ENCODE peak calls at places on chromosomes 3 and 15, in five cellular contexts. Q is transverse colon, B is fibroblast of lung, M is pancreas, T is spleen. P is an unnamed sample.
A peak's percentile ranks its signal among the peaks of the same experiment; 100 is the strongest.

GRCh38 chr15:98905981-98906711 is 101.4 kb downstream of the PGPEP1L start:
- DNase-seq in Q (no peak), T (no peak), M (no peak), B (peak; percentile 57), P (no peak)

GRCh38 chr3:12644297-12644937 is 19.5 kb downstream of the RAF1 start:
- DNase-seq in M (no peak), B (peak; percentile 92), Q (no peak), T (no peak), P (peak; percentile 16)

GRCh38 chr15:34644061-34644460 is 60.6 kb upstream of the GOLGA8B start:
- DNase-seq in M (no peak), T (no peak), B (peak; percentile 93), Q (no peak), P (peak; percentile 79)

GRCh38 chr15:26632500-26632899 is 140.4 kb downstream of the GABRB3 start:
- DNase-seq in T (no peak), Q (no peak), B (no peak), M (no peak), P (no peak)

GRCh38 chr3:152583913-152584312 is 251.0 kb upstream of the P2RY1 start:
- DNase-seq in M (no peak), T (no peak), Q (no peak), B (peak; percentile 27), P (no peak)

GRCh38 chr3:143586565-143586964 is 261.7 kb downstream of the SLC9A9 start:
- DNase-seq in T (no peak), M (peak; percentile 30), B (peak; percentile 56), Q (no peak), P (no peak)

GRCh38 chr3:29560031-29560430 is 279.2 kb downstream of the RBMS3 start:
- DNase-seq in B (no peak), M (no peak), Q (no peak), T (no peak), P (no peak)

GRCh38 chr3:12545473-12545791 is at the start of gene MKRN2OS:
- DNase-seq in T (no peak), B (no peak), Q (peak; percentile 81), M (peak; percentile 69), P (peak; percentile 94)

GRCh38 chr3:108477511-108478147 is 32.8 kb downstream of the MYH15 start:
- DNase-seq in T (no peak), Q (peak; percentile 79), M (peak; percentile 52), B (peak; percentile 64), P (peak; percentile 63)

GRCh38 chr3:23961064-23961463 is 16.0 kb downstream of the NR1D2 start:
- DNase-seq in M (no peak), B (no peak), T (no peak), Q (no peak), P (peak; percentile 77)

GRCh38 chr3:22969276-22969675 is 233.9 kb upstream of the UBE2E2 start:
- DNase-seq in M (no peak), Q (no peak), B (no peak), T (no peak), P (peak; percentile 5)

GRCh38 chr3:53056442-53056841 is 10.6 kb upstream of the SFMBT1 start:
- DNase-seq in Q (no peak), T (no peak), M (no peak), B (peak; percentile 7), P (no peak)

GRCh38 chr3:54577313-54577712 is 350.5 kb downstream of the LRTM1 start:
- DNase-seq in M (no peak), T (no peak), B (no peak), Q (no peak), P (no peak)

GRCh38 chr3:194278186-194278845 is 72.8 kb downstream of the CPN2 start:
- DNase-seq in T (no peak), M (no peak), B (no peak), Q (peak; percentile 3), P (no peak)

GRCh38 chr3:197562398-197563251 is 6.9 kb upstream of the BDH1 start:
- DNase-seq in T (no peak), Q (no peak), B (no peak), M (no peak), P (no peak)

GRCh38 chr3:138125548-138126221 is 6.5 kb downstream of the A4GNT start:
- DNase-seq in Q (no peak), T (no peak), M (no peak), B (peak; percentile 64), P (no peak)

GRCh38 chr3:45896956-45897355 is 10.6 kb downstream of the CCR9 start:
- DNase-seq in T (no peak), Q (no peak), B (peak; percentile 71), M (no peak), P (peak; percentile 80)

GRCh38 chr3:172782235-172782634 is 31.7 kb downstream of the ECT2 start:
- DNase-seq in Q (no peak), B (no peak), T (no peak), M (no peak), P (no peak)

GRCh38 chr3:46918634-46919033 is 41.1 kb downstream of the PTH1R start:
- DNase-seq in Q (no peak), B (no peak), T (peak; percentile 34), M (no peak), P (no peak)

GRCh38 chr15:83205725-83206324 is 1.8 kb downstream of the HDGFL3 start:
- DNase-seq in M (no peak), T (no peak), B (peak; percentile 90), Q (no peak), P (no peak)

GRCh38 chr3:15861163-15861562 is 63.4 kb upstream of the ANKRD28 start:
- DNase-seq in B (no peak), M (no peak), T (no peak), Q (no peak), P (no peak)

GRCh38 chr3:64345351-64345750 is 120.1 kb upstream of the PRICKLE2 start:
- DNase-seq in Q (no peak), T (no peak), M (no peak), B (peak; percentile 94), P (peak; percentile 81)

GRCh38 chr15:31366169-31366734 is 39.6 kb downstream of the KLF13 start:
- DNase-seq in T (peak; percentile 87), B (no peak), Q (peak; percentile 49), M (peak; percentile 47), P (no peak)

GRCh38 chr15:31364301-31365031 is 37.8 kb downstream of the KLF13 start:
- DNase-seq in Q (peak; percentile 57), M (no peak), T (peak; percentile 86), B (no peak), P (peak; percentile 67)

GRCh38 chr15:31365655-31366127 is 39.1 kb downstream of the KLF13 start:
- DNase-seq in T (peak; percentile 98), B (peak; percentile 59), Q (peak; percentile 96), M (peak; percentile 88), P (peak; percentile 61)

GRCh38 chr15:31367021-31367729 is 40.5 kb downstream of the KLF13 start:
- DNase-seq in B (no peak), T (peak; percentile 80), Q (no peak), M (no peak), P (no peak)

GRCh38 chr15:31365032-31365654 is 38.5 kb downstream of the KLF13 start:
- DNase-seq in T (peak; percentile 74), B (no peak), Q (no peak), M (no peak), P (no peak)
- H3K4me3 ChIP-seq in T (no peak overlapping the region), B (no peak overlapping the region), Q (no peak overlapping the region), M (no peak overlapping the region), P (no peak overlapping the region)

GRCh38 chr3:66989860-66990696 is 8.0 kb upstream of the KBTBD8 start:
- DNase-seq in Q (no peak), T (no peak), B (peak; percentile 1), M (no peak), P (no peak)
- TF ChIP-seq CTCF in Q (peak; percentile 8), T (peak; percentile 22), B (peak; percentile 33), M (no peak), P (peak; percentile 18)

GRCh38 chr15:79283252-79284048 is 928 bp downstream of the ANKRD34C start:
- DNase-seq in T (no peak), M (peak; percentile 43), B (peak; percentile 46), Q (no peak), P (no peak)

GRCh38 chr15:79282371-79283251 is at the start of gene ANKRD34C:
- DNase-seq in M (peak; percentile 26), Q (no peak), T (no peak), B (no peak), P (no peak)
- H3K27me3 ChIP-seq in M (peaks cover 19% of the 10 kb centered on the region), Q (peaks cover 60% of the 10 kb centered on the region), T (peaks cover 56% of the 10 kb centered on the region), B (peaks cover 6% of the 10 kb centered on the region), P (peaks cover 12% of the 10 kb centered on the region)

GRCh38 chr3:51622402-51622801 is 48.6 kb upstream of the TEX264 start:
- DNase-seq in B (peak; percentile 36), Q (no peak), T (no peak), M (no peak), P (peak; percentile 39)
- H3K4me3 ChIP-seq in B (no peak overlapping the region), Q (no peak overlapping the region), T (no peak overlapping the region), M (no peak overlapping the region), P (no peak overlapping the region)

GRCh38 chr15:41806291-41807181 is 21.4 kb upstream of the JMJD7 start:
- DNase-seq in B (no peak), T (no peak), Q (no peak), M (no peak), P (peak; percentile 93)
- TF ChIP-seq CTCF in B (no peak), T (no peak), Q (no peak), M (no peak), P (peak; percentile 68)

P was measured in bronchial epithelial cell.